ENCODE peak calls at places on chromosomes 11 and 22, in ten cellular contexts. G is coronary artery, F is AG04449, K is heart left ventricle, Q is thoracic aorta, E is GM12865, V is brain microvascular endothelial cell, C is AG04450, U is spleen, J is stomach. Z is an unnamed sample.
A peak's percentile ranks its signal among the peaks of the same experiment; 100 is the strongest.

GRCh38 chr11:126163074-126163700 is 48.3 kb downstream of the RPUSD4 start:
- DNase-seq in J (no peak), C (peak; percentile 71), K (no peak), F (peak; percentile 82), G (no peak), Q (peak; percentile 21), E (no peak), U (peak; percentile 67), V (peak; percentile 54), Z (peak; percentile 69)

GRCh38 chr22:49999901-50000586 is 12.5 kb downstream of the IL17REL start:
- DNase-seq in Q (no peak), C (no peak), U (no peak), K (no peak), V (no peak), G (no peak), J (no peak), E (no peak), F (no peak), Z (no peak)

GRCh38 chr11:128299132-128299726 is 288.1 kb downstream of the ETS1 start:
- DNase-seq in Q (no peak), G (no peak), F (peak; percentile 34), E (peak; percentile 74), U (no peak), J (no peak), K (no peak), C (no peak), V (peak; percentile 40), Z (no peak)

GRCh38 chr11:446886-447285 is 3.2 kb upstream of the PTDSS2 start:
- DNase-seq in K (peak; percentile 19), Q (no peak), F (no peak), E (no peak), U (no peak), C (no peak), J (no peak), V (no peak), G (no peak), Z (no peak)

GRCh38 chr11:16114451-16114850 is 241.9 kb downstream of the SOX6 start:
- DNase-seq in G (no peak), U (no peak), J (no peak), C (no peak), Q (no peak), F (no peak), K (no peak), E (no peak), V (no peak), Z (no peak)

GRCh38 chr11:2583605-2583958 is 116.2 kb downstream of the KCNQ1OT1 start:
- DNase-seq in E (no peak), K (no peak), Q (no peak), C (no peak), V (no peak), J (peak; percentile 18), G (no peak), F (no peak), U (peak; percentile 71), Z (no peak)

GRCh38 chr11:1134848-1135445 is 22.8 kb upstream of the MUC5AC start:
- DNase-seq in F (no peak), E (no peak), C (no peak), J (no peak), Q (no peak), V (no peak), K (no peak), U (no peak), G (no peak), Z (no peak)

GRCh38 chr11:129855086-129855485 is 39.4 kb downstream of the TMEM45B start:
- DNase-seq in K (no peak), E (no peak), F (no peak), C (no peak), G (no peak), Q (no peak), U (no peak), J (no peak), V (no peak), Z (no peak)

GRCh38 chr22:29022101-29022817 is 39.4 kb downstream of the C22orf31 start:
- DNase-seq in V (no peak), Q (no peak), C (no peak), J (no peak), E (no peak), U (no peak), G (no peak), F (no peak), K (no peak), Z (no peak)

GRCh38 chr22:44542561-44543222 is 44.7 kb upstream of the RTL6 start:
- DNase-seq in J (no peak), Q (no peak), V (no peak), G (no peak), U (no peak), E (no peak), K (no peak), C (no peak), F (no peak), Z (no peak)

GRCh38 chr22:41776381-41776780 is 24.1 kb upstream of the CCDC134 start:
- DNase-seq in V (no peak), U (peak; percentile 38), G (no peak), C (no peak), F (no peak), J (no peak), Q (no peak), E (no peak), K (no peak), Z (no peak)

GRCh38 chr11:85590848-85591483 is 36.2 kb downstream of the DLG2 start:
- DNase-seq in V (peak; percentile 2), E (peak; percentile 6), Q (no peak), K (no peak), J (no peak), U (no peak), F (no peak), G (no peak), C (peak; percentile 4), Z (peak; percentile 4)

DNA sequence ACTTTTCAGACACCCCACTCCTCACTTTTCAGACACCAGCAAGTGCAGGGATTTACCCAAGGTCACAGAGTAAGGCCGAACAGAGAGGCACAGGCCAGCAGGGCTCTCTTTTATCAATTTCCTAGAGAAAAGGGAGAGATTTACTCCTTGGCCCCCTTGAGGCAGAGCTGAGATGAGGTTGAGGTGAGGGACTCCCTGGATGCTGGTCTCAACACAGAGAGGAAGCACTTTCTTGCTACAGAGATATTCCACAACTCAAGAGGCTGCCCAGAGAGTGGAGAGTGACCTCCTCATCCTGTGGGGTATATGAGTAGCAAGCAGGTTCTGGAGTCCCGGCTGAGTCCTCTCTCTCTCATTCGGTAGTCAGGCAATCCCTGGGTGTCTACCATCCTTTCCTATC is 2.0 kb upstream of the ARHGEF17 start:
- DNase-seq in C (no peak), K (no peak), U (no peak), J (no peak), V (no peak), Q (no peak), G (no peak), F (no peak), E (no peak), Z (no peak)
- TF ChIP-seq CTCF in C (peak; percentile 41), K (no peak), U (no peak), J (no peak), V (peak; percentile 42), Q (no peak), G (no peak), F (no peak), E (no peak), Z (no peak)

DNA sequence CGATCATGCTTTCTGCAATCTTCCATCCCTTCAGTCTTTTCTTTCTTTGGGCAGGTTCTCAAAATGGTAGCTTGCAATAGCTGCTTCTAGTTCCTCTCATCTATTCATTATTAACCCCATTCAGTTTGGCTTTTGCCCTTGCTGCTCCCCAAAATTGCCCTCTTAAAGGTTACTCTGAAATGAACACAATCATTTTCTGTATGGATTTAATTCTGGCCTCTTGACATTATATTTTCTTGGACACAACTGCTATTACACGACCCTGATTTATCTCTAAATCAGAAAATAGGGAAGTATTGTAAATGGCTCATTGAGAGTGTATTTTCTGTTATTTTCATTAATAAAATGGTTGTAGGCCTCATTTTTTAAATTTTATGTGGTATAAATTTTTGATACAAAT is at the start of gene ANGPTL5:
- DNase-seq in J (no peak), K (no peak), Q (no peak), C (no peak), F (no peak), G (no peak), U (no peak), E (no peak), V (no peak), Z (no peak)
- H3K4me3 ChIP-seq in J (peak within 1 kb of the TSS; percentile 91), K (peak within 1 kb of the TSS; percentile 78), Q (peak within 1 kb of the TSS; percentile 81), C (peak within 1 kb of the TSS; percentile 91), F (peak within 1 kb of the TSS; percentile 85), G (peak within 1 kb of the TSS; percentile 79), U (peak within 1 kb of the TSS; percentile 79), E (peak within 1 kb of the TSS; percentile 55), V (peak within 1 kb of the TSS; percentile 85), Z (peak within 1 kb of the TSS; percentile 53)

GRCh38 chr11:13354335-13354734 is 76.7 kb downstream of the BMAL1 start:
- DNase-seq in J (no peak), G (no peak), Q (no peak), U (no peak), C (no peak), F (no peak), K (no peak), V (no peak), E (no peak), Z (no peak)
- TF ChIP-seq CTCF in J (no peak), G (no peak), Q (no peak), U (no peak), C (peak; percentile 40), F (peak; percentile 19), K (no peak), V (peak; percentile 53), E (peak; percentile 9), Z (peak; percentile 30)

GRCh38 chr22:40417881-40418280 is 47.5 kb downstream of the SGSM3 start:
- DNase-seq in F (no peak), E (no peak), U (peak; percentile 73), G (no peak), C (no peak), Q (no peak), J (no peak), V (no peak), K (no peak), Z (no peak)
- H3K4me3 ChIP-seq in F (no peak overlapping the region), E (no peak overlapping the region), U (no peak overlapping the region), G (no peak overlapping the region), C (no peak overlapping the region), Q (no peak overlapping the region), J (no peak overlapping the region), V (no peak overlapping the region), K (no peak overlapping the region), Z (no peak overlapping the region)